ENCODE peak calls at places on chromosome 15, in ten cellular contexts. V is astrocyte, M is H1, P is endothelial cell of umbilical vein, I is IMR-90, A is MM.1S, D is fibroblast of lung, G is GM12878, B is HCT116, T is hepatocyte. R is an unnamed sample.

GRCh38 chr15:50358805-50359204 is 3.8 kb upstream of the GABPB1 start:
- DNase-seq in V (peak), M (no peak), P (peak), I (peak), A (peak), D (peak), G (no peak), B (peak), T (peak), R (peak)

GRCh38 chr15:29656636-29657475 is 165.4 kb downstream of the TJP1 start:
- DNase-seq in V (no peak), M (peak), P (no peak), I (no peak), A (no peak), D (no peak), G (no peak), B (peak), T (peak), R (peak)

GRCh38 chr15:33132722-33133345 is 61.7 kb downstream of the FMN1 start:
- DNase-seq in V (peak), M (peak), P (peak), I (peak), A (peak), D (peak), G (no peak), B (peak), T (peak), R (peak)

GRCh38 chr15:84817461-84818081 is 415 bp downstream of the ALPK3 start:
- DNase-seq in V (no peak), M (no peak), P (peak), I (no peak), A (no peak), D (no peak), G (no peak), B (no peak), T (peak), R (no peak)

GRCh38 chr15:85443593-85444328 is 63.4 kb downstream of the AKAP13 start:
- DNase-seq in V (peak), M (no peak), P (peak), I (peak), A (peak), D (peak), G (peak), B (peak), T (peak), R (no peak)

GRCh38 chr15:93862791-93863190 is 368.6 kb upstream of the MCTP2 start:
- DNase-seq in V (no peak), M (no peak), P (no peak), I (no peak), A (no peak), D (no peak), G (no peak), B (no peak), T (no peak), R (no peak)

GRCh38 chr15:71730277-71731144 is 79.8 kb upstream of the NR2E3 start:
- DNase-seq in V (peak), M (no peak), P (peak), I (peak), A (peak), D (peak), G (no peak), B (peak), T (peak), R (peak)

GRCh38 chr15:92907880-92908279 is 7.8 kb downstream of the CHD2 start:
- DNase-seq in V (peak), M (no peak), P (peak), I (peak), A (no peak), D (peak), G (no peak), B (no peak), T (peak), R (peak)

GRCh38 chr15:36903922-36904479 is 196.3 kb downstream of the MEIS2 start:
- DNase-seq in V (peak), M (no peak), P (no peak), I (no peak), A (no peak), D (no peak), G (no peak), B (no peak), T (no peak), R (no peak)

GRCh38 chr15:52622791-52623190 is 54.0 kb upstream of the ARPP19 start:
- DNase-seq in V (no peak), M (no peak), P (no peak), I (no peak), A (no peak), D (no peak), G (no peak), B (no peak), T (no peak), R (no peak)

GRCh38 chr15:38883987-38884386 is 319.4 kb upstream of the RASGRP1 start:
- DNase-seq in V (peak), M (no peak), P (peak), I (peak), A (no peak), D (no peak), G (no peak), B (no peak), T (no peak), R (no peak)

GRCh38 chr15:68385671-68386586 is 46.0 kb downstream of the ITGA11 start:
- DNase-seq in V (no peak), M (no peak), P (no peak), I (no peak), A (no peak), D (no peak), G (no peak), B (no peak), T (no peak), R (no peak)

GRCh38 chr15:76533060-76533955 is 196.7 kb downstream of the ISL2 start:
- DNase-seq in V (no peak), M (no peak), P (no peak), I (peak), A (no peak), D (peak), G (no peak), B (no peak), T (peak), R (no peak)

GRCh38 chr15:31062310-31062964 is 39.1 kb downstream of the TRPM1 start:
- DNase-seq in V (no peak), M (no peak), P (peak), I (no peak), A (no peak), D (no peak), G (no peak), B (no peak), T (no peak), R (no peak)

DNA sequence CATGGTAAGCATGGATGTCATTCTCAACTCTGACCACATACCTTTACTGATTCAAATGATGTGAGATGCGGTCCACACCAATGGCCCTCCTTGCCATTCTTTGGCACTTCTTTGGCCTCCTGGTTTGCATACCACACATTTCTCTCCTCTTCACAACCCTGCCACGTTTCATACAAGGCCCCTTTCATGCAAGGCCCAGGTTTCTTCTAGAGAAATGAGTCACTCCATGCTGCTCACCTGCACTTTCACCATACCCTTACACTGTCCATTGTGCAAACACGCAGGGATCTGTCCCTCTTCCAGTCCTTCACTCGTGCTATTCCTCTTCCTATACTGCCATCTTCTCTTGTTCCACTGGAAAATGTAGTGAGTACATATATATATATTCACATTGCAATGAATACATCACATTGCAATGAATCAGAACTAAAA is 24.4 kb upstream of the SLC24A5 start:
- DNase-seq in V (no peak), M (no peak), P (no peak), I (no peak), A (no peak), D (no peak), G (no peak), B (no peak), T (no peak), R (no peak)
- TF ChIP-seq CTCF in V (no peak), M (no peak), P (no peak), I (no peak), A (no peak), D (no peak), G (no peak), B (no peak), T (no peak), R (no peak)

GRCh38 chr15:45130291-45131000 is 652 bp downstream of the DUOX1 start:
- DNase-seq in V (no peak), M (no peak), P (no peak), I (no peak), A (no peak), D (no peak), G (no peak), B (no peak), T (no peak), R (peak)
- H2AFZ ChIP-seq in V (no peak), M (no peak), P (no peak), I (no peak), A (no peak), D (no peak), G (no peak), B (no peak), T (peak), R (no peak)

DNA sequence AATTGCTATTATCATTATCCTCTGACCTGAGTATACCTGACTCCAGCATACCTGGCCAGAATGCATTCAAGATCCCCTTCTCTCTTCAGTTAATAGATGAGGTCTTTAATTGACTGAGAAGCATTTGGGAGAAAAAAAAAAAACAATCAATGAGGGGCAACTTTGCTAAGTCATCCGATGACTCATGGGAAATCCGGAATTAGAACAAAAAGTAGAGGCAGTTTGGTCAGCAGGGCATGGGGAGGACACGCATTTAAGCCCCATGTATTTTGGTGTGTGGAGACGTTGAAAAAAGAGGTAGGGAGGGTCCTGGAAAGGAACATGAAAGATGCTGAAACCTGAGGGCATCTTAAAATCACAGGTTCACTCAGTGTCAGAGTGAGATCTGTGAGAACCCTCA is 256.2 kb downstream of the RORA start:
- DNase-seq in V (peak), M (no peak), P (peak), I (peak), A (no peak), D (peak), G (no peak), B (no peak), T (no peak), R (no peak)
- H3K4me2 ChIP-seq in V (peak), M (no peak), P (peak), I (peak), A (no peak), D (peak), G (no peak), B (no peak), T (no peak), R (peak)

DNA sequence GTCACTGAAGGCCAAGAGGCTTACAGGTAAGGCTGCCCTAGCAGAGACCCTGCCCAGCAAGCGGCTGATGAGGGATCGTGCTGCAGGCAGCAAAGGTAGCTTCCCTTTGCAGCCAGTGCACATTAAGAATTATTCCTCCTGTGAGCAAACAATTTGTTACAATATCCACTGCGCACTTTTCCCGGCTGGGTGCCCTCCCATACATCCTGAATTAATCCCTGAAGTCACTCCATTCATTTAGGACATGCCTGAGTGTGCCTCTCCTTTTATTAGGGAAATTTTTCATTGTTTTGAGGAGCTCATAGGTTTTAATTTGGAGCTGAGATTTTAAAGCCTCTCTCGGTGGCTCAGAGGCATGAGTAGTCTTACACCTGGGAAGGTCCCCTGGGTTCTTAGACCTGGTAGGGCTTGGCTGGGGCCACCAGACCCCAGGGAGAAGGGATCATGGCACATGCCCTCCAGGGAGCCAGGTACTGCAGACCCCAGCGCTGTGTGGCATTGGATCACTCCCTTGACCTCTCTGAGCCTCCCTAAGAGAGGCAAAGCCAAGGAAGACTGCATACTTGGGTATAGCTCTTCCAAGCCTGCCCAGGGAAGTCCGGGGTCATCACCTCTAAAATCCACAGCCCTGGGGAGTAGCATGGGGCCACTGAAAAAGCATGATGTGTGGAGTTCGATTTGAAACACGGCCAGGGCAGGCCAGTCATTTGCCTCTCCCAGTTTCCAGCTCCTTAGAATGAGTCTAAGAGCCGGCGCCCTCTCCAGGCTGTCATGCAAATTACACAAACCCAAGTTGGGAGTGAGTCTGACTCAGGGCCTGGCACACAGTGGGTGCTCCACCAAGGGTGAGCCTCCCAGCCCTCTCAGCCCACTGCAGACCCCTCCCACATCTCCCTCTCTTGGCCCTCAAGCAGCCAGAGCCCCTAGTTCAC is 151.9 kb upstream of the LINGO1 start:
- DNase-seq in V (no peak), M (no peak), P (peak), I (no peak), A (no peak), D (peak), G (no peak), B (peak), T (peak), R (peak)
- TF ChIP-seq CTCF in V (peak), M (peak), P (peak), I (peak), A (peak), D (peak), G (peak), B (peak), T (peak), R (peak)

DNA sequence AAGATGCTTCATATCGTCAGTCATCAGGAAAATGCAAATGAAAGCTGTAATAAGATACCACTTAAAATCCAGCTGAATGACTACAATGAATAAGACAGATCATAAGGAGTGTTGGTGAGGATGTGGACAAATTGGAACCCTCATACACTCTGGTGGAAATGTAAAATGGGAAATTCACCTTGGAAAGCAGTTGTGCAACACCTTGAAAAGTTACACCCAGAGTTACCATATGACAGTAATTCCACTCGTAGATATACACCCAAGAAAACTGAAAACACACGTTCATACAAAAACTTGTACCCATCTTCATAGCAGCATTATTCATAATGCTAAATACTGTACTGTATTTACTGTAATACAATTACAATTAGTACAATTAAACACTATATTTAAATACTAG is 2.3 kb downstream of the TTC23 start:
- DNase-seq in V (no peak), M (no peak), P (no peak), I (no peak), A (no peak), D (no peak), G (no peak), B (no peak), T (no peak), R (no peak)
- H2AFZ ChIP-seq in V (no peak), M (no peak), P (no peak), I (no peak), A (no peak), D (no peak), G (no peak), B (no peak), T (no peak), R (no peak)

GRCh38 chr15:66945842-66946241 is 119.6 kb upstream of the SMAD3 start:
- DNase-seq in V (no peak), M (no peak), P (no peak), I (no peak), A (no peak), D (no peak), G (no peak), B (no peak), T (no peak), R (peak)

GRCh38 chr15:66945286-66945685 is 120.1 kb upstream of the SMAD3 start:
- DNase-seq in V (no peak), M (no peak), P (no peak), I (no peak), A (no peak), D (no peak), G (no peak), B (no peak), T (no peak), R (no peak)

GRCh38 chr15:66948294-66948693 is 117.1 kb upstream of the SMAD3 start:
- DNase-seq in V (peak), M (no peak), P (no peak), I (peak), A (peak), D (peak), G (no peak), B (no peak), T (peak), R (no peak)

GRCh38 chr15:66947471-66947870 is 117.9 kb upstream of the SMAD3 start:
- DNase-seq in V (peak), M (no peak), P (no peak), I (peak), A (no peak), D (no peak), G (no peak), B (no peak), T (no peak), R (peak)

DNA sequence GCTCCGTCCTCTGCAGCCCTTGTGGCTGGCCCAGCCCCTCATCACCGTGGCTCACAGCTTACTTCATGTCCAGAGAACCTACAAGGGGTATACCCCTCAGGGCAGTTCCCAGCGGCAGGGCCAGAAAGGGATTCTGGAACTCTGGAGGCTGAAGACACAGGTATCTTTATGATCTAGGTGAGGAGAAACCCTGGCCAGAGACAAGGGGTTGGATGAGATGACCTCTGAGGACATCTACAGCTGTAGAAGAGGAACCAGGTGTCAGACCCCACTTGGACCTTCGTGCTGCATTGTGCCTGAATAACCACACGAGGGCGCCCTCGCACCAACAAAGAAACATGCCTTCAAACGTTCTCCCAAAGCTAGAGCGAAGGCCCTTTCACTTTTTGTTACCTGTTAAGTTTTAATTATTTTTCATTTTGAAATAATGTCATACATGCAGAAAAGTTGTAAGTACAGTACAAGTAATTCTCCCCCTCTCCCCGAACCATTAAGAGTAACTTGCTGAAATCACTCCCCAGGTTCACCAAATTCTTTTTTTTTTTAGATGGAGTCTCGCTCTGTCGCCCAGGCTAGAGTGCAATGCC is 118.7 kb upstream of the SMAD3 start:
- DNase-seq in V (peak), M (no peak), P (peak), I (peak), A (peak), D (peak), G (peak), B (peak), T (peak), R (peak)
- H3K4me2 ChIP-seq in V (no peak), M (no peak), P (no peak), I (no peak), A (no peak), D (no peak), G (no peak), B (peak), T (no peak), R (peak)

DNA sequence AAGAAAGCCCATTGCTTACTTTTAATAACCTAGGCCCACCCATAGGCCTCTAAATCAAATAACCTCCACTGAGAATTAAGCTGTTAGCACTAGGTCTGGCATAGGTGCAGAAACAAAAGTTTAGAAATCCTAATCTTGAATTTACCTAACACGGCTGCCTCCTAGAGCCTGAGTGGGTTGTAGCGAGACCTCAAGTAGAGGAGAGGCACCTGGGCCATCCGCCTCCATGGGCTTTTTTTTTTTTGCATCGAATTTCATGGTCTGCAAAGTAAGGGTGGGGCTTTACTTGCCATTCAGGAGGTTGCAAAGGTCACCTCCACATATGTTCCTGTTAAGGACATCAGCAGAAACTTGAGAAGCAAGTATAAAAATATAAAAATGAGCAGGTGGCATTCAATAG is 6.6 kb upstream of the TPM1 start:
- DNase-seq in V (no peak), M (no peak), P (no peak), I (no peak), A (no peak), D (no peak), G (no peak), B (no peak), T (no peak), R (no peak)
- TF ChIP-seq CTCF in V (no peak), M (no peak), P (no peak), I (no peak), A (no peak), D (no peak), G (no peak), B (no peak), T (peak), R (no peak)

GRCh38 chr15:63041402-63041977 is 1.1 kb upstream of the TPM1 start:
- DNase-seq in V (no peak), M (no peak), P (no peak), I (no peak), A (no peak), D (no peak), G (no peak), B (no peak), T (no peak), R (peak)

GRCh38 chr15:63041982-63042878 is at the start of gene TPM1:
- DNase-seq in V (peak), M (no peak), P (peak), I (peak), A (no peak), D (peak), G (no peak), B (no peak), T (peak), R (peak)

GRCh38 chr15:63043391-63044076 is 987 bp downstream of the TPM1 start:
- DNase-seq in V (no peak), M (no peak), P (peak), I (no peak), A (no peak), D (no peak), G (no peak), B (no peak), T (peak), R (peak)

GRCh38 chr15:63044077-63044644 is 1.6 kb downstream of the TPM1 start:
- DNase-seq in V (no peak), M (no peak), P (no peak), I (no peak), A (no peak), D (no peak), G (no peak), B (no peak), T (no peak), R (peak)

DNA sequence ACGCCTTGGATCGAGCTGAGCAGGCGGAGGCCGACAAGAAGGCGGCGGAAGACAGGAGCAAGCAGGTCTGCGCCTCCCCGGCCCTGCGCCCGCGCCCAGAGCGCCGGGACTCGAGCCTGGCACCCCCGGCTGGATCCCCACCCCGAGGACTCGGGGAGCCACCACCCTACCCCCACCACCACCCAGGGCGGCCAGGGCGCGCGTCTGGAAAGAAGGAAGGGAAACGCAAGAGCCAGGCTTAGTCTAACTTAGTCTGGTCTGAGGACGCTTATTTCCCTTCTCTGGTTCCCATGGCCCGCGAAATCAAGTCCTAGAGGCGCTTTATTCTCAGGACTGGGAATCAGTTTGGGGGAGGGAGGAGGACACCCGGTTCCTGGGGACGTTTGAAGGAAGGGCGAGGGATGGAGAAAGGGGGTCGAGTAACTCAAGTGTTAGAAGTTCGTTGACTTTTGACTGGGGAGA is 363 bp downstream of the TPM1 start:
- DNase-seq in V (no peak), M (no peak), P (peak), I (no peak), A (no peak), D (no peak), G (no peak), B (no peak), T (peak), R (peak)
- H2AFZ ChIP-seq in V (no peak), M (no peak), P (peak), I (peak), A (no peak), D (no peak), G (no peak), B (no peak), T (peak), R (no peak)

R was measured in osteoblast.